ENCODE peak calls at places on chromosomes 11 and 22, in five cellular contexts. O is prostate gland, Q is Panc1, V is HL-60, C is K562. H is an unnamed sample.

GRCh38 chr22:42217019-42217751 is 53.3 kb downstream of the TCF20 start:
- DNase-seq in O (no peak), Q (no peak), V (no peak), C (no peak), H (no peak)

GRCh38 chr11:88104408-88104807 is 70.8 kb downstream of the RAB38 start:
- DNase-seq in O (no peak), Q (no peak), V (no peak), C (no peak), H (no peak)

GRCh38 chr11:2388431-2389024 is 11.4 kb downstream of the CD81 start:
- DNase-seq in O (no peak), Q (no peak), V (no peak), C (no peak), H (no peak)

GRCh38 chr11:70547821-70548670 is 149.7 kb downstream of the CTTN start:
- DNase-seq in O (no peak), Q (no peak), V (no peak), C (no peak), H (no peak)

GRCh38 chr11:12216100-12216499 is 105.7 kb downstream of the MICAL2 start:
- DNase-seq in O (peak; percentile 68), Q (no peak), V (no peak), C (no peak), H (no peak)

GRCh38 chr11:107397357-107397756 is 60.3 kb downstream of the CWF19L2 start:
- DNase-seq in O (no peak), Q (no peak), V (no peak), C (peak; percentile 24), H (no peak)

GRCh38 chr11:109983358-109983757 is 109.8 kb upstream of the ZC3H12C start:
- DNase-seq in O (no peak), Q (no peak), V (no peak), C (no peak), H (no peak)

GRCh38 chr11:936199-936598 is 10.5 kb downstream of the AP2A2 start:
- DNase-seq in O (no peak), Q (no peak), V (no peak), C (no peak), H (no peak)

GRCh38 chr22:26568207-26568706 is 21.7 kb downstream of the TPST2 start:
- DNase-seq in O (peak; percentile 86), Q (no peak), V (no peak), C (no peak), H (no peak)

GRCh38 chr11:17838102-17838501 is 103.5 kb downstream of the KCNC1 start:
- DNase-seq in O (no peak), Q (no peak), V (no peak), C (no peak), H (no peak)

GRCh38 chr11:20125927-20126326 is 34.3 kb downstream of the DBX1 start:
- DNase-seq in O (no peak), Q (no peak), V (no peak), C (no peak), H (no peak)

GRCh38 chr11:9972917-9973504 is 309.1 kb downstream of the SWAP70 start:
- DNase-seq in O (peak; percentile 38), Q (peak; percentile 53), V (peak; percentile 11), C (peak; percentile 39), H (no peak)

GRCh38 chr22:48088226-48088625 is 1325.8 kb downstream of the TBC1D22A start:
- DNase-seq in O (no peak), Q (no peak), V (no peak), C (no peak), H (no peak)

GRCh38 chr11:60788401-60789110 is 3.4 kb downstream of the MS4A10 start:
- DNase-seq in O (no peak), Q (no peak), V (no peak), C (no peak), H (no peak)

GRCh38 chr22:43226368-43226979 is 39.5 kb upstream of the TTLL12 start:
- DNase-seq in O (no peak), Q (no peak), V (no peak), C (peak; percentile 35), H (no peak)

GRCh38 chr22:35620624-35621245 is 3.6 kb upstream of the MB start:
- DNase-seq in O (no peak), Q (no peak), V (no peak), C (no peak), H (peak; percentile 86)
- TF ChIP-seq POLR2AphosphoS5 in O (no peak), Q (no peak), V (no peak), C (no peak), H (peak; percentile 80)

GRCh38 chr22:23539135-23539838 is 40.8 kb downstream of the IGLL1 start:
- DNase-seq in O (peak; percentile 88), Q (peak; percentile 61), V (peak; percentile 37), C (peak; percentile 43), H (peak; percentile 89)
- TF ChIP-seq POLR2AphosphoS5 in O (peak; percentile 74), Q (no peak), V (no peak), C (no peak), H (no peak)

GRCh38 chr22:19767427-19768380 is 7.1 kb downstream of the TBX1 start:
- DNase-seq in O (no peak), Q (no peak), V (no peak), C (peak; percentile 82), H (peak; percentile 80)

GRCh38 chr22:19772673-19773469 is 12.3 kb downstream of the TBX1 start:
- DNase-seq in O (no peak), Q (no peak), V (no peak), C (peak; percentile 73), H (no peak)

GRCh38 chr22:19769393-19769715 is 8.8 kb downstream of the TBX1 start:
- DNase-seq in O (no peak), Q (no peak), V (no peak), C (no peak), H (no peak)

GRCh38 chr22:19772422-19772672 is 11.8 kb downstream of the TBX1 start:
- DNase-seq in O (no peak), Q (no peak), V (no peak), C (no peak), H (no peak)

DNA sequence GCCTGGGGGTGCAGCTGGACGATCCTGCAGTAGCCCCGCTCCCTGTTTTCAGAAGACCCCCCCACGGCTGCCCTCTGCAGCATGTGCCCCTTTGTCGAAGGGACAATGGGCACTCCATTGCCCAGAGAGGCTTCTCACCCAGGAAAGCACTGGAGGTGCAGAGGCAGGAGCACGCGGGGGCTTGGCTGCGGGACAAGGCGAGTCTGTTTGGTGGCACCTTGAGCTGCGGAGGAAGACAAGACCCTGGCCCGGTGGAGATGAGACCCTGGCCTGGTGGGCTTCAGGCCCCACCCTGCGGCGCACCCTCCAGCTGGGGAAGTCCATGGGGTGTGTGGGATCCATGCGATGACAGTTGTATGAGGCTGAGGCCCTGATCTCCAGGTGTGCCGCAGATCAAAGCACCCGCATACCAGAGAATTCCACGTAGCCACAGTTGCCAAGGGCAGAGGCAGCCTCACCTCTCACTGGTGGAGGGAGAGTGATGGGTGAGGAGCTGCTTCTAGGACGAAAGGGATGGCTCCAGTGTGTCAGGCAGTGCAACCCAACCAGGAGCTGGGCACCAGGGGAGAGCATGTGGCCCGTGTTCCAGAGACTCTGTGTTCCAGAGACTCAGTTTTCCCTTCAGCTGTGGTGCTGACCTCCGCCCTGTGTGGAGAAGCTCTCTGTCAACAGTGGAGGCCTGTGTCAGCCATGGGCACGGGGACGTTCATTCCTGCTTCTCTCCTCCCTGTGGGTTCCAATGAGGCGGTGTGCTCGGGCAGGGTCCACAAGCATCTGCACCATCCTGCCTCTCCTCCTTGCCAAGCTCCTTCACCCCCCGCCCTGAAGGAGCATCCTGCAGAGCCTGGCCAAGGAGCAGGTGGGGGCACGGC is 10.0 kb downstream of the TBX1 start:
- DNase-seq in O (no peak), Q (no peak), V (no peak), C (no peak), H (no peak)
- TF ChIP-seq POLR2AphosphoS5 in O (no peak), Q (peak; percentile 23), V (no peak), C (no peak), H (no peak)

GRCh38 chr22:17563936-17564391 is 666 bp downstream of the SLC25A18 start:
- DNase-seq in O (no peak), Q (no peak), V (no peak), C (no peak), H (peak; percentile 92)
- TF ChIP-seq POLR2AphosphoS5 in O (peak; percentile 16), Q (no peak), V (no peak), C (no peak), H (peak; percentile 65)